ENCODE peak calls at places on chromosomes 5 and 9, in five cellular contexts. E is gastrocnemius medialis, Q is stomach, D is PC-9, Y is breast epithelium. L is an unnamed sample.

GRCh38 chr9:33024126-33024965 is 727 bp upstream of the DNAJA1 start:
- DNase-seq in E (no peak), Q (no peak), D (no peak), Y (no peak), L (no peak)

GRCh38 chr9:75185585-75186170 is 97.4 kb downstream of the OSTF1 start:
- DNase-seq in E (no peak), Q (peak; percentile 51), D (no peak), Y (no peak), L (peak; percentile 29)

GRCh38 chr9:8560560-8561525 is 761.3 kb upstream of the DMAC1 start:
- DNase-seq in E (no peak), Q (no peak), D (no peak), Y (no peak), L (no peak)

GRCh38 chr5:36648426-36648825 is 42.0 kb downstream of the SLC1A3 start:
- DNase-seq in E (no peak), Q (no peak), D (no peak), Y (no peak), L (no peak)

GRCh38 chr5:168851902-168852321 is 272.7 kb upstream of the PANK3 start:
- DNase-seq in E (no peak), Q (no peak), D (no peak), Y (no peak), L (no peak)

GRCh38 chr5:150241298-150242225 is 48.0 kb downstream of the CAMK2A start:
- DNase-seq in E (no peak), Q (no peak), D (no peak), Y (no peak), L (peak; percentile 37)

GRCh38 chr5:173771058-173771742 is 116.9 kb upstream of the CPEB4 start:
- DNase-seq in E (no peak), Q (peak; percentile 81), D (no peak), Y (no peak), L (no peak)

GRCh38 chr5:147935032-147935431 is 28.7 kb upstream of the C5orf46 start:
- DNase-seq in E (no peak), Q (no peak), D (peak; percentile 54), Y (no peak), L (no peak)

GRCh38 chr5:134547999-134548626 is 22.6 kb downstream of the JADE2 start:
- DNase-seq in E (no peak), Q (no peak), D (no peak), Y (no peak), L (no peak)

GRCh38 chr5:78888580-78889187 is 96.4 kb downstream of the ARSB start:
- DNase-seq in E (no peak), Q (no peak), D (no peak), Y (no peak), L (no peak)

GRCh38 chr9:6923081-6923480 is 165.3 kb downstream of the KDM4C start:
- DNase-seq in E (no peak), Q (no peak), D (no peak), Y (no peak), L (no peak)

GRCh38 chr9:15268796-15269195 is 38.2 kb downstream of the TTC39B start:
- DNase-seq in E (no peak), Q (no peak), D (no peak), Y (no peak), L (no peak)

DNA sequence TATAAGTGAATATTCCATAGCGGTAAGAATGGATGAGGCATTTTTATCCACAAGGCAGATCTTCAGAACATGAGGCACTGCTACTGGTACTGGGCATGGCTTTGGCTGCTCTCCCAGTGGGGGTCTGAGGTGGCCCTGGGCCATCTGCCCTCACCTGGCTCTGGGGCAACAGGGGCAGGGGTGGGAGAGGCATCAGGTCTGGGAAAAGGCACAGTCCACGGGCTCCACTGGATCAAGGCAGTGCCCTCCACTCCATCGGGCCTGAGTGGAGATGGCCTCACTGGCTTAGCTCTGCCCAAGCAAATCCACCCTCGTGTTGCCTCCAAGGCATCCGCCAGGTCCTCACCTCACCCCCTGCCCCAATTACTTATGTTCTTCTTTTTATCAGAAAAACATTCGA is 10.9 kb upstream of the NKD2 start:
- DNase-seq in E (no peak), Q (no peak), D (no peak), Y (no peak), L (no peak)
- H3K27ac ChIP-seq in E (no peak overlapping the region), Q (peak overlapping the region; percentile 62), D (no peak overlapping the region), Y (peak overlapping the region; percentile 56), L (no peak overlapping the region)

DNA sequence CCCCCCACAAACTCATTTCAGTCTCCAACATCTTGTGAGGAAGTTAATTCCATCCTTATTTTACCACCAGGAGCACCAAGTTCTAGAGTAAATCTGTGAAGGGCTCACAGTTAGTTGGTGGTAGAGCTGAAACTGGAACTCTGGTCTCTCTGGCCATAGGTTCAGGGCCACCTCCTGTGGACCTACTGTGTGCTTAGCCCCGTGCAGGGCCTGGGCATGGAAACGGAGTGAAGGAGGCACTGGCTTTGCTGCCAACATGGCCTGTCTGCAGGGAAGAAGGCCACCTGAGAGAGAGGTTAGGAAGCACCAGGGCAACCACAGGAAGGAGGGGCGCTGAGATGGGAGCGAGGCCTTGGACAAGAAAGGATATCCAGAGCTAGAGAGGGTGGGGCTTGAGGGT is 16.1 kb upstream of the DAB2IP start:
- DNase-seq in E (no peak), Q (no peak), D (no peak), Y (no peak), L (no peak)
- TF ChIP-seq CTCF in E (peak; percentile 4), Q (no peak), D (no peak), Y (no peak), L (no peak)

DNA sequence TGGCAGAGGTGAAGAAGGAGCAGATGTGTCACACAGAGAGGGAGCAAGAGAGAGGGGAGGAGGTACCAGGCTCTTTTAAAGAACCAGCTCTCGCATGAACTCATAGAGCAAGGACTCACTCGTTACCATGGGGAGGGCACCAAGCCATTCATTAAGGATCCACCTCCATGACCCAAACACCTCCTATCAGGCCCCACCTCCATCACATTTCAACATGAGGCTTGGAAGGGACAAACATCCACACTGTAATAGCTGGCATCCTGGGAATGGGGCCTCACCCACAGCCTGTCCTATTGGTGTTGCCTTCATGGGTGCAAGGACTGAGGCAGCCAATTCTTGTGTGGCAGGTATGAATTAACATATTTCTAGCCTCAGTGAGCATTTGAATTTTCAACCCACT is 11.6 kb upstream of the TNFAIP8 start:
- DNase-seq in E (no peak), Q (no peak), D (no peak), Y (no peak), L (no peak)
- H3K27ac ChIP-seq in E (no peak overlapping the region), Q (peak overlapping the region; percentile 34), D (no peak overlapping the region), Y (no peak overlapping the region), L (no peak overlapping the region)

GRCh38 chr5:69083412-69083811 is 10.4 kb upstream of the SLC30A5 start:
- DNase-seq in E (no peak), Q (no peak), D (peak; percentile 49), Y (no peak), L (peak; percentile 53)
- TF ChIP-seq CTCF in E (no peak), Q (peak; percentile 22), D (peak; percentile 46), Y (no peak), L (no peak)

GRCh38 chr9:2262371-2262770 is 247.2 kb downstream of the SMARCA2 start:
- DNase-seq in E (no peak), Q (no peak), D (no peak), Y (no peak), L (no peak)

GRCh38 chr9:2264081-2264480 is 248.9 kb downstream of the SMARCA2 start:
- DNase-seq in E (no peak), Q (no peak), D (no peak), Y (no peak), L (no peak)

GRCh38 chr9:2262809-2263510 is 247.8 kb downstream of the SMARCA2 start:
- DNase-seq in E (no peak), Q (no peak), D (no peak), Y (no peak), L (no peak)

GRCh38 chr9:2261421-2262103 is 246.4 kb downstream of the SMARCA2 start:
- DNase-seq in E (no peak), Q (no peak), D (no peak), Y (no peak), L (no peak)

DNA sequence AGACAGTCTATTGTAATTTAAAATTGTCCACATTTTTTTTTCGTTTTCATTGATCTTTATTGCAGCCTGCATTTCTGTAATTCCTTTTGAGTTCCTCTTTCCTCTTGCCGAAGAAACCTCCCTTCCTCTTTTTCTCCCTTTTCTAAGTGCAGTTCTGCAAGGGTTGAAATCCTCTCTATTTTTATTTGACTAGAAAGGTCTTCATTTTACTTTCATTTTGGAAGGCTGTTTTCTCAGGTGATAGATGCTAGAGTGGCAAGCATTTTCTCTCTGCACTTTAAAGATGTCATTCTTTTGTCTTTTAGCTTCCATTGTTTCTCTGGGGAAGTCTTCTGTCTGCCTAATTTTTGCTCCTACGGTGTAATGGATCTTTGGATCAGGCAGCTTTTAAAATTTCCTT is 248.5 kb downstream of the SMARCA2 start:
- DNase-seq in E (no peak), Q (no peak), D (no peak), Y (no peak), L (no peak)
- H3K27ac ChIP-seq in E (no peak overlapping the region), Q (no peak overlapping the region), D (no peak overlapping the region), Y (no peak overlapping the region), L (no peak overlapping the region)

DNA sequence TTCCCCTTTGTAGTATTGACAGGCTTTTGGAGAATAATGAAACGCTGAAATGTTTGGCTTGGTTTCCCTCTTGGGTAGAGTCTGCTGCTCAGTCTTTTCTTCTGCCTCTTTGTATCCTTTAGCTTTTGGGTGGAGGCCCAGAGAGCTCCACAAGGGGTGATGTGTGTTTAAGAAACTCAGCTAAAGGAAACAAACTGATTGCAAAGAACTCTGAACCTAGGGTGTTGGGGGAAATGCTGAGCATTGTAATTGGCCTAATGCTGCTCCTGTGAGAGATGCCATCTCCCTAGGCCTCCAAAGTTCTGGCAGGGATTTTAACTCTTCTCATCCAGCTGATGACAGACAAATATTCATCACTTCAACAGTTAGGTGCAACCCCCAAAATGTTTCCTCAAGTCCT is 30.7 kb upstream of the ZSWIM6 start:
- DNase-seq in E (no peak), Q (no peak), D (no peak), Y (no peak), L (no peak)
- TF ChIP-seq CTCF in E (no peak), Q (no peak), D (no peak), Y (no peak), L (no peak)

GRCh38 chr5:64836786-64837185 is 68.1 kb downstream of the CWC27 start:
- DNase-seq in E (no peak), Q (no peak), D (no peak), Y (no peak), L (no peak)

GRCh38 chr5:64834611-64835010 is 65.9 kb downstream of the CWC27 start:
- DNase-seq in E (no peak), Q (no peak), D (no peak), Y (no peak), L (no peak)

GRCh38 chr5:64835266-64835665 is 66.5 kb downstream of the CWC27 start:
- DNase-seq in E (no peak), Q (no peak), D (no peak), Y (no peak), L (no peak)

GRCh38 chr5:64838376-64838775 is 69.6 kb downstream of the CWC27 start:
- DNase-seq in E (no peak), Q (no peak), D (no peak), Y (no peak), L (no peak)

GRCh38 chr5:64836190-64836750 is 67.5 kb downstream of the CWC27 start:
- DNase-seq in E (no peak), Q (no peak), D (no peak), Y (no peak), L (no peak)
- H3K27ac ChIP-seq in E (peak overlapping the region; percentile 2), Q (no peak overlapping the region), D (no peak overlapping the region), Y (no peak overlapping the region), L (no peak overlapping the region)

L was measured in pancreas.